ENCODE peak calls at places on chromosomes 13 and 19, in four cellular contexts. E is SK-N-SH, C is WTC11, P is K562. D is an unnamed sample.

GRCh38 chr19:55418185-55418584 is 10.6 kb upstream of the UBE2S start:
- DNase-seq in C (peak; percentile 71), P (peak; percentile 62), E (peak; percentile 83), D (peak; percentile 71)

GRCh38 chr13:100860866-100861265 is 186.3 kb upstream of the TMTC4 start:
- DNase-seq in E (no peak), P (no peak), C (no peak), D (no peak)

GRCh38 chr13:27966641-27967202 is 2.4 kb downstream of the CDX2 start:
- DNase-seq in E (peak; percentile 44), P (no peak), C (peak; percentile 77), D (no peak)

GRCh38 chr19:39297931-39298634 is 1.9 kb downstream of the IFNL1 start:
- DNase-seq in C (no peak), E (no peak), P (no peak), D (no peak)

GRCh38 chr13:28046981-28047380 is 53.4 kb downstream of the FLT3 start:
- DNase-seq in E (no peak), C (no peak), P (no peak), D (no peak)

GRCh38 chr13:78160793-78161192 is 242.2 kb upstream of the EDNRB start:
- DNase-seq in C (no peak), E (no peak), P (no peak), D (no peak)

GRCh38 chr19:29320611-29321010 is 107.7 kb upstream of the UQCRFS1 start:
- DNase-seq in E (no peak), C (no peak), P (no peak), D (no peak)

GRCh38 chr19:41480336-41480735 is 37.4 kb downstream of the ERICH4 start:
- DNase-seq in E (no peak), P (no peak), C (no peak), D (no peak)

GRCh38 chr19:54248016-54248601 is 5.5 kb upstream of the LILRA6 start:
- DNase-seq in C (no peak), P (no peak), E (no peak), D (no peak)

DNA sequence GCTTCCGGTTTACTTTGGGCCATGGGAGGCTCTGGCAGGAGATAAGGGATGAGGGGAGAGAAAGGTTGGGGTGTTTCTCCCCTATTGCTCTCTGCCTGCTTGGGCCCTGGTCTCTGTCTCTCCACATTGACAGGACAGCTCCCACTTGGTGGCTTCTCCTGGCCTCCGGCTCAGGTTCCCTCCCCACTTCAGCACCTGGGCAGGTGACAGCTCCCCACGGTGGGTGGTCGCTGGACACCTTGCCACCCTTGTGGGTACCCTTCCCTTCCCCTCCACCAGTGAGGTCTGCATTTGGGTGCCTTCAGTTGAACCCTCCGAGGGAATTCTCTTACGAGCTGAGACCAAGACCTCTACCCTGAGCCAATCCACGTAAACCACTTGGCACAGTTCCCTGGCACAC is 93.8 kb downstream of the IER2 start:
- DNase-seq in E (no peak), C (no peak), P (no peak), D (no peak)
- TF ChIP-seq TEAD4 in E (no peak), C (no peak), P (no peak), D (no peak)

GRCh38 chr13:73339086-73339485 is 280.3 kb downstream of the KLF5 start:
- DNase-seq in P (no peak), C (no peak), E (no peak), D (no peak)
- TF ChIP-seq TEAD4 in P (no peak), C (no peak), E (no peak), D (no peak)

GRCh38 chr13:95224064-95224463 is 77.2 kb downstream of the ABCC4 start:
- DNase-seq in E (no peak), P (no peak), C (no peak), D (no peak)
- TF ChIP-seq TEAD4 in E (no peak), P (no peak), C (no peak), D (no peak)

GRCh38 chr13:31192306-31192705 is 7.5 kb upstream of the B3GLCT start:
- DNase-seq in C (no peak), P (no peak), E (no peak), D (no peak)
- TF ChIP-seq TEAD4 in C (no peak), P (no peak), E (no peak), D (no peak)

GRCh38 chr19:45569619-45570421 is 14.8 kb downstream of the OPA3 start:
- DNase-seq in C (peak; percentile 89), P (peak; percentile 77), E (peak; percentile 74), D (peak; percentile 46)
- TF ChIP-seq TEAD4 in C (no peak), P (no peak), E (no peak), D (no peak)

GRCh38 chr13:113466321-113466836 is 13.1 kb upstream of the ADPRHL1 start:
- DNase-seq in P (no peak), C (no peak), E (no peak), D (no peak)
- TF ChIP-seq TEAD4 in P (no peak), C (no peak), E (no peak), D (no peak)

DNA sequence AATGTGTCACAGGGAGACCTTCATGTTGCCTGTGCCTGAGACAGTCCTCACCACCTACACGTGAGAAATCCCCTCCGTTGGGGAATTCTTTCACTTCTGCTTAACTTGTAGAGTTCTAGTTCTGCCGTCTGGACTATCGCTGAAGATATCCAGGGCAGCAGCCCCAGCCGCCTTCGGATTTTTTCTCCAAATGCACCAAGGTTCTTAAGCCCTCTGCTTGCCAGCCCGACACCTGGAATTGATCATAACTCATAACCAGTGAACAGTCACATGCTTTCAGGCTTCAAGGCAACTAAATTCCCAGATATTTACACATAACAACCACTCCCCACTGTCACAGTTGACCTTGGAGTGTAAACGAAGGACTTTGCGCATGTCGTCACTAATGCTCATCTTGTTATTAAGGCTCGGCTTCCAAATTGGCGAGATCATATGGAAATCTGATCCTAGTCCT is 114.4 kb downstream of the RAB20 start:
- DNase-seq in P (no peak), E (no peak), C (no peak), D (no peak)
- TF ChIP-seq TEAD4 in P (no peak), E (no peak), C (no peak), D (no peak)

GRCh38 chr13:32125221-32125621 is 93.6 kb downstream of the FRY start:
- DNase-seq in P (no peak), E (no peak), C (no peak), D (no peak)
- TF ChIP-seq TEAD4 in P (no peak), E (no peak), C (no peak), D (no peak)

D was measured in H1.